ENCODE peak calls at places on chromosomes 16 and 17, in four cellular contexts. D is HepG2, Q is K562, B is GM12878. O is an unnamed sample.

GRCh38 chr17:16583781-16584180 is 14.8 kb upstream of the ZNF287 start:
- DNase-seq in B (no peak), Q (no peak), D (no peak), O (no peak)

GRCh38 chr17:58684003-58684402 is 7.8 kb downstream of the TEX14 start:
- DNase-seq in B (no peak), Q (no peak), D (no peak), O (no peak)

GRCh38 chr16:23597003-23597756 is 1.1 kb upstream of the NDUFAB1 start:
- DNase-seq in D (peak; percentile 71), B (no peak), Q (peak; percentile 74), O (peak; percentile 52)

GRCh38 chr17:76532072-76532651 is 5.3 kb downstream of the CYGB start:
- DNase-seq in B (no peak), Q (no peak), D (peak; percentile 61), O (no peak)

GRCh38 chr17:72429066-72429638 is 308.3 kb downstream of the SOX9 start:
- DNase-seq in B (no peak), D (no peak), Q (no peak), O (no peak)

GRCh38 chr17:65749479-65749878 is 188.0 kb upstream of the AXIN2 start:
- DNase-seq in D (peak; percentile 65), B (no peak), Q (no peak), O (no peak)

GRCh38 chr17:70040336-70040735 is 34.7 kb upstream of the KCNJ16 start:
- DNase-seq in D (no peak), B (no peak), Q (no peak), O (no peak)

GRCh38 chr16:24729967-24730815 is 740 bp downstream of the TNRC6A start:
- DNase-seq in Q (peak; percentile 76), B (no peak), D (no peak), O (peak; percentile 56)

GRCh38 chr17:76033139-76033538 is 6.0 kb upstream of the EVPL start:
- DNase-seq in Q (no peak), B (no peak), D (no peak), O (no peak)

GRCh38 chr17:69853533-69854262 is 221.3 kb upstream of the KCNJ16 start:
- DNase-seq in Q (no peak), B (no peak), D (no peak), O (no peak)

GRCh38 chr17:41654134-41654907 is 29.9 kb upstream of the KRT17 start:
- DNase-seq in D (no peak), B (no peak), Q (no peak), O (no peak)

DNA sequence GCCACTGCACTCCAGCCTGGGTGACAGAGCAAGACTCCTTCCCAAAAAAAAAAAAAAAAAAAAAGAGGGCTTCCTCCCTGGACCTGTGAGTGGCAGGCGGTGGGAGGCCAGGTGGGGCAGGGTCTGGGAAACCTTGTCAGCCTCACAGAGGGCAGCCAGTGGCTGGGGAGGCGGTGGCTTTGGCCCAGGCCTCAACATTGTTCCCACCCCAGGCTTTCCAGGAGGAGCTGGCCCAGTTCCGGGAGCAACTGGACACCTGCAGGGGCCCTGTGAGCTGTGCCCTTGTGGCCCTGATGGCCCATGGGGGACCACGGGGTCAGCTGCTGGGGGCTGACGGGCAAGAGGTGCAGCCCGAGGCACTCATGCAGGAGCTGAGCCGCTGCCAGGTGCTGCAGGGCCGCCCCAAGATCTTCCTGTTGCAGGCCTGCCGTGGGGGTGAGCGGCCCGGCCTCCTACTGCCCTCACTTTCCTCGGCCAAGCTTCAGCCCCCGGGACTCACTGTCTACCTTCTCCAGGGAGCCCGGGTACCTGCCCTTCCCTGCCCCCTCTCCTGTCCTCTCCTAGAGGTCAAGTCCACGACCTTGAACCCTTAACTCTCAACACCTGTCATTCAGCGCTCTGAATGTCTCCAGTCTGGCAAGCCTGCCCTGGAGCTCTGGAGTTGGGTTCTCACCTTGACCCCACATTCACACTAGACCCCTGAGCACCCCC is 12.4 kb downstream of the ZNF213 start:
- DNase-seq in Q (no peak), B (no peak), D (no peak), O (no peak)
- TF ChIP-seq SP1 in Q (no peak), B (no peak), D (no peak), O (no peak)

GRCh38 chr17:82858376-82859126 is 18.7 kb upstream of the ZNF750 start:
- DNase-seq in D (no peak), B (no peak), Q (no peak), O (no peak)
- TF ChIP-seq FOXM1 in D (no peak), B (no peak), Q (no peak), O (no peak)

GRCh38 chr17:81870978-81871386 is at the start of gene ARHGDIA:
- DNase-seq in B (no peak), D (no peak), Q (no peak), O (peak; percentile 48)

GRCh38 chr17:81870155-81870977 is 771 bp downstream of the ARHGDIA start:
- DNase-seq in B (no peak), D (no peak), Q (peak; percentile 36), O (no peak)

GRCh38 chr17:81868674-81869220 is 2.4 kb downstream of the ARHGDIA start:
- DNase-seq in B (no peak), D (peak; percentile 59), Q (peak; percentile 76), O (peak; percentile 36)

GRCh38 chr17:81867952-81868673 is 3.0 kb downstream of the ARHGDIA start:
- DNase-seq in Q (peak; percentile 32), B (no peak), D (no peak), O (no peak)

DNA sequence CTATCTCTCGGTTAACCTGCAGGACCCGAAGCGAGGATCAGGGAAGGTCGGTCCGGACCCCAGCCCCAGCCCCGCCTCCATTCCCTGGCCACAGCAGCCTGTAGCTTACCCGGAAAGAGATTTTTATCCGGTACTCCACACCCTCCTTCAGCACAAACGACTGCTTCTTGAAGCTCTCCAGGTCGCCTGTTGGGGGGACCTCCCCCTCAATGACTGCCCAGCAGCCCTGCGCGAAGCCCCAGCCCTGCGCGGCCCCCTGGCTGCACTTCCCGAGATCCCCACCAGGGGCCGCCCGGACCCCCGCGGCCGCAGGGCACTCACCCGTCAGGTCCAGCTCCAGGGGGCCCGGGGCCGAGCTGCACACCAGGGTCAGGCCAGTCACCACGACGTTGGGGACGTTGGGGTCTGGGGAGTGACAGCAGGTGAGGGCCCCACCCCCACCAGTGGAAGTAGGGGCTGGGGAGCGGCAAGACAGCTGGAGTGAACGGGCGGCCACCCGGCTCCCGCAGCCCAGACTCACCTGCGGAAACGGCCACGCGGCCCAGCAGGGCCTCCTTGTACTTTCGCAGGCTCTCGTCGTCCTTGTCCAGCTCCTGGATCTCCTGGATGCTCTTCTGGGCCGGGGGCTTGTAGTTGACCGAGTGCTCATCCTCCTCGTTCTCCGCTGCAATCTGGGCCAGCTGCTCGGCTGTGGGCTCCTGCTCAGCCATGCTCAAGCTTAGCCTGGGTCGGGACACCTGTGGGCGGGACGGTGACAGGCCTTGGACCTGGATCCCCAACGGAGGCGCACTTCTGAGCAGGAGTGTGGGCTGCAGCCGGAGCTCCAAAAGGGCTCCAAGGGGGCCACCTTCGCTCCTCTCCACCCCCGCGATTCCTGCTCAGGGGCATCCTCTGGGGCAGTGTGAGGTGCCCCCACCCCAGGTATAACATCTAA is 1.6 kb downstream of the ARHGDIA start:
- DNase-seq in B (no peak), D (no peak), Q (peak; percentile 76), O (peak; percentile 74)
- TF ChIP-seq FOXK2 in B (no peak), D (no peak), Q (no peak), O (no peak)

GRCh38 chr16:89413811-89414585 is 76.4 kb downstream of the ANKRD11 start:
- DNase-seq in Q (peak; percentile 46), D (no peak), B (no peak), O (no peak)

GRCh38 chr16:89417352-89417751 is 73.0 kb downstream of the ANKRD11 start:
- DNase-seq in D (peak; percentile 41), B (no peak), Q (no peak), O (no peak)

GRCh38 chr16:89422527-89422904 is 67.8 kb downstream of the ANKRD11 start:
- DNase-seq in B (peak; percentile 85), D (no peak), Q (no peak), O (no peak)

GRCh38 chr16:89420204-89420603 is 70.2 kb downstream of the ANKRD11 start:
- DNase-seq in D (no peak), B (no peak), Q (no peak), O (no peak)

GRCh38 chr16:89418352-89418751 is 72.0 kb downstream of the ANKRD11 start:
- DNase-seq in B (no peak), Q (no peak), D (peak; percentile 91), O (no peak)
- TF ChIP-seq SP1 in B (no peak), Q (no peak), D (no peak), O (no peak)

GRCh38 chr16:74984194-74984669 is 691 bp downstream of the WDR59 start:
- DNase-seq in B (no peak), D (peak; percentile 18), Q (no peak), O (no peak)
- TF ChIP-seq FOXM1 in B (no peak), D (no peak), Q (no peak), O (no peak)

DNA sequence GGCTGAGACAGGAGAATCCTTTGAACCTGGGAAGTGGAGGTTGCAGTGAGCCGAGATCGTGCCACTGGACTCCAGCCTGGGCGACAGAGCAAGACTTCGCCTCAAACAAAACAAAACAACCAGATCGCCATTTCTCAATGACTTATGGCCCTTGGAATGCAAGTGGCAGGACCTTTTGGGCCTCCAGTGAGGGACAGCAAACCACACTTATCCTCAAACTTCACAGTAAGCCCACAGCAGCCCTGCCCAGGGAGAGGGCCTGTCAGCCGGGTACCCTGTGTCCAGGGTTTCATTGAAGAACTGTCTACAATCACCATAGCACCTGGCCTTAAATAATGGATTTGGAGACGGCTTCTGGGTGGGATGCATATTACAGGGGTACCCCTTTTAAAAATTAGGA is 11.7 kb downstream of the TRAF4 start:
- DNase-seq in Q (no peak), D (no peak), B (no peak), O (no peak)
- TF ChIP-seq FOXK2 in Q (no peak), D (no peak), B (no peak), O (no peak)

DNA sequence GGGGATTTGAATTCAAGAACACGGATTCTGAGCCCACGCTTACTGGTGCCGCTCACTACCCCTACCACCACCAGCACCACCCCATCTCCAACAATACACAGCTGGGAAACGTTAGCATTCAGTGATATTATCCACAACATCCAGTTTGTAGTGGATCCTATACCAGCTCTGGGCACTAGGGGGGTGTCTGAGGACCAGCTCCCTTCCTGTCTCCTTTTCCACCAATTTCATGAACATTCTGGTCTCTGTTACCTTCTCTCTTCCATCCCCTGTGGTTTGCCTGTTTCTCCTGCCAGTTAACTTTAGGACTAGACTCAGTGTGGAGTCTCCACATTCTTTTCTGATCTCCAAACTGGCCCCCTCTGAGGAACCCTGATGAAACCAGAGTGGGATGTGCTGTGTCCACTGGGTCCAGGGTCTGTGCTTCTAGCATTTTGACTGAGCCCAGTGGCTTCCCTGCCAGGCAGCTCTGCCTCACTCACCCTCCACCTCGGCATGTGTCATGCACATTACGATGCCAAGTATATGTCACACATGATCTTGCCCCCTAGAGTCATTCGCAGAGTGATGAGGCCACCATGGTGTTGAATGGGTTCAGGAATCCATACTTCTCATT is 187.0 kb upstream of the CDH13 start:
- DNase-seq in Q (peak; percentile 21), B (no peak), D (peak; percentile 9), O (peak; percentile 36)
- TF ChIP-seq SP1 in Q (no peak), B (no peak), D (no peak), O (no peak)

O was measured in HEK293T.